ENCODE peak calls at places on chromosomes 16 and 17, in eight cellular contexts. One of them, this sample, is unnamed.

GRCh38 chr17:75829747-75830146 is 14.5 kb downstream of the UNC13D start:
- DNase-seq in activated CD8-positive, alpha-beta T cell treated with anti-CD3 and anti-CD28 coated beads, Interleukin-2, amount 10 ng/mL, durations not matched to agents 7 days and 5 days: no peak
- DNase-seq in Peyer's patch: no peak
- DNase-seq in fibroblast of mammary gland: no peak
- DNase-seq in stimulated activated naive CD4-positive, alpha-beta T cell: no peak
- DNase-seq in tibial artery: no peak
- DNase-seq in brain microvascular endothelial cell: no peak
- DNase-seq in cardiac fibroblast: no peak
- DNase-seq in this sample: no peak

GRCh38 chr17:33948299-33948698 is 306.8 kb upstream of the CCL2 start:
- DNase-seq in Peyer's patch: no peak
- DNase-seq in stimulated activated naive CD4-positive, alpha-beta T cell: no peak
- DNase-seq in fibroblast of mammary gland: no peak
- DNase-seq in brain microvascular endothelial cell: no peak
- DNase-seq in cardiac fibroblast: no peak
- DNase-seq in activated CD8-positive, alpha-beta T cell treated with anti-CD3 and anti-CD28 coated beads, Interleukin-2, amount 10 ng/mL, durations not matched to agents 7 days and 5 days: no peak
- DNase-seq in tibial artery: no peak
- DNase-seq in this sample: no peak

GRCh38 chr17:72618018-72618509 is 474.4 kb downstream of the SLC39A11 start:
- DNase-seq in brain microvascular endothelial cell: no peak
- DNase-seq in stimulated activated naive CD4-positive, alpha-beta T cell: peak; percentile 32
- DNase-seq in tibial artery: no peak
- DNase-seq in cardiac fibroblast: no peak
- DNase-seq in activated CD8-positive, alpha-beta T cell treated with anti-CD3 and anti-CD28 coated beads, Interleukin-2, amount 10 ng/mL, durations not matched to agents 7 days and 5 days: peak; percentile 48
- DNase-seq in fibroblast of mammary gland: no peak
- DNase-seq in Peyer's patch: peak; percentile 94
- DNase-seq in this sample: no peak

GRCh38 chr16:65689726-65690125 is 567.9 kb upstream of the CDH11 start:
- DNase-seq in activated CD8-positive, alpha-beta T cell treated with anti-CD3 and anti-CD28 coated beads, Interleukin-2, amount 10 ng/mL, durations not matched to agents 7 days and 5 days: no peak
- DNase-seq in cardiac fibroblast: no peak
- DNase-seq in Peyer's patch: no peak
- DNase-seq in tibial artery: no peak
- DNase-seq in brain microvascular endothelial cell: no peak
- DNase-seq in fibroblast of mammary gland: no peak
- DNase-seq in stimulated activated naive CD4-positive, alpha-beta T cell: no peak
- DNase-seq in this sample: no peak

GRCh38 chr17:58121925-58122324 is 26.3 kb upstream of the OR4D1 start:
- DNase-seq in tibial artery: no peak
- DNase-seq in fibroblast of mammary gland: peak; percentile 48
- DNase-seq in Peyer's patch: no peak
- DNase-seq in cardiac fibroblast: peak; percentile 44
- DNase-seq in activated CD8-positive, alpha-beta T cell treated with anti-CD3 and anti-CD28 coated beads, Interleukin-2, amount 10 ng/mL, durations not matched to agents 7 days and 5 days: peak; percentile 58
- DNase-seq in stimulated activated naive CD4-positive, alpha-beta T cell: peak; percentile 50
- DNase-seq in brain microvascular endothelial cell: peak; percentile 25
- DNase-seq in this sample: peak; percentile 61

GRCh38 chr17:6843241-6843890 is 11.8 kb upstream of the TEKT1 start:
- DNase-seq in fibroblast of mammary gland: peak; percentile 68
- DNase-seq in stimulated activated naive CD4-positive, alpha-beta T cell: peak; percentile 50
- DNase-seq in activated CD8-positive, alpha-beta T cell treated with anti-CD3 and anti-CD28 coated beads, Interleukin-2, amount 10 ng/mL, durations not matched to agents 7 days and 5 days: no peak
- DNase-seq in Peyer's patch: no peak
- DNase-seq in cardiac fibroblast: peak; percentile 78
- DNase-seq in brain microvascular endothelial cell: no peak
- DNase-seq in tibial artery: no peak
- DNase-seq in this sample: peak; percentile 80

GRCh38 chr16:90016339-90016950 is 2.8 kb downstream of the DBNDD1 start:
- DNase-seq in Peyer's patch: no peak
- DNase-seq in cardiac fibroblast: no peak
- DNase-seq in fibroblast of mammary gland: no peak
- DNase-seq in tibial artery: no peak
- DNase-seq in brain microvascular endothelial cell: no peak
- DNase-seq in activated CD8-positive, alpha-beta T cell treated with anti-CD3 and anti-CD28 coated beads, Interleukin-2, amount 10 ng/mL, durations not matched to agents 7 days and 5 days: no peak
- DNase-seq in stimulated activated naive CD4-positive, alpha-beta T cell: no peak
- DNase-seq in this sample: no peak

GRCh38 chr17:39928868-39929651 is 1.5 kb downstream of the LRRC3C start:
- DNase-seq in fibroblast of mammary gland: peak; percentile 95
- DNase-seq in brain microvascular endothelial cell: peak; percentile 79
- DNase-seq in activated CD8-positive, alpha-beta T cell treated with anti-CD3 and anti-CD28 coated beads, Interleukin-2, amount 10 ng/mL, durations not matched to agents 7 days and 5 days: no peak
- DNase-seq in stimulated activated naive CD4-positive, alpha-beta T cell: no peak
- DNase-seq in cardiac fibroblast: peak; percentile 96
- DNase-seq in tibial artery: no peak
- DNase-seq in Peyer's patch: no peak
- DNase-seq in this sample: no peak

GRCh38 chr16:87874639-87875472 is 5.5 kb upstream of the SLC7A5 start:
- DNase-seq in cardiac fibroblast: no peak
- DNase-seq in Peyer's patch: no peak
- DNase-seq in activated CD8-positive, alpha-beta T cell treated with anti-CD3 and anti-CD28 coated beads, Interleukin-2, amount 10 ng/mL, durations not matched to agents 7 days and 5 days: peak; percentile 74
- DNase-seq in tibial artery: no peak
- DNase-seq in brain microvascular endothelial cell: no peak
- DNase-seq in fibroblast of mammary gland: no peak
- DNase-seq in stimulated activated naive CD4-positive, alpha-beta T cell: no peak
- DNase-seq in this sample: no peak

GRCh38 chr16:9049241-9049640 is 42.2 kb upstream of the HAPSTR1 start:
- DNase-seq in fibroblast of mammary gland: peak; percentile 87
- DNase-seq in stimulated activated naive CD4-positive, alpha-beta T cell: no peak
- DNase-seq in tibial artery: no peak
- DNase-seq in activated CD8-positive, alpha-beta T cell treated with anti-CD3 and anti-CD28 coated beads, Interleukin-2, amount 10 ng/mL, durations not matched to agents 7 days and 5 days: no peak
- DNase-seq in Peyer's patch: no peak
- DNase-seq in brain microvascular endothelial cell: peak; percentile 82
- DNase-seq in cardiac fibroblast: peak; percentile 80
- DNase-seq in this sample: no peak

GRCh38 chr16:81181013-81181720 is 57.3 kb upstream of the BCO1 start:
- DNase-seq in activated CD8-positive, alpha-beta T cell treated with anti-CD3 and anti-CD28 coated beads, Interleukin-2, amount 10 ng/mL, durations not matched to agents 7 days and 5 days: no peak
- DNase-seq in brain microvascular endothelial cell: peak; percentile 99
- DNase-seq in Peyer's patch: peak; percentile 79
- DNase-seq in fibroblast of mammary gland: peak; percentile 98
- DNase-seq in cardiac fibroblast: peak; percentile 98
- DNase-seq in tibial artery: peak; percentile 95
- DNase-seq in stimulated activated naive CD4-positive, alpha-beta T cell: no peak
- DNase-seq in this sample: peak; percentile 69

GRCh38 chr17:56678249-56679144 is 85.0 kb downstream of the NOG start:
- DNase-seq in brain microvascular endothelial cell: no peak
- DNase-seq in Peyer's patch: no peak
- DNase-seq in fibroblast of mammary gland: no peak
- DNase-seq in activated CD8-positive, alpha-beta T cell treated with anti-CD3 and anti-CD28 coated beads, Interleukin-2, amount 10 ng/mL, durations not matched to agents 7 days and 5 days: no peak
- DNase-seq in tibial artery: no peak
- DNase-seq in cardiac fibroblast: no peak
- DNase-seq in stimulated activated naive CD4-positive, alpha-beta T cell: no peak
- DNase-seq in this sample: peak; percentile 32

GRCh38 chr17:43753488-43754129 is 5.0 kb downstream of the SOST start:
- DNase-seq in tibial artery: no peak
- DNase-seq in activated CD8-positive, alpha-beta T cell treated with anti-CD3 and anti-CD28 coated beads, Interleukin-2, amount 10 ng/mL, durations not matched to agents 7 days and 5 days: peak; percentile 45
- DNase-seq in Peyer's patch: no peak
- DNase-seq in cardiac fibroblast: peak; percentile 64
- DNase-seq in stimulated activated naive CD4-positive, alpha-beta T cell: no peak
- DNase-seq in fibroblast of mammary gland: peak; percentile 39
- DNase-seq in brain microvascular endothelial cell: no peak
- DNase-seq in this sample: no peak

GRCh38 chr16:68215302-68215701 is 20.6 kb downstream of the ESRP2 start:
- DNase-seq in brain microvascular endothelial cell: no peak
- DNase-seq in Peyer's patch: no peak
- DNase-seq in fibroblast of mammary gland: no peak
- DNase-seq in cardiac fibroblast: no peak
- DNase-seq in tibial artery: no peak
- DNase-seq in stimulated activated naive CD4-positive, alpha-beta T cell: no peak
- DNase-seq in activated CD8-positive, alpha-beta T cell treated with anti-CD3 and anti-CD28 coated beads, Interleukin-2, amount 10 ng/mL, durations not matched to agents 7 days and 5 days: no peak
- DNase-seq in this sample: no peak

GRCh38 chr16:67235816-67236547 is 9.1 kb downstream of the TMEM208 start:
- DNase-seq in cardiac fibroblast: no peak
- DNase-seq in tibial artery: no peak
- DNase-seq in Peyer's patch: no peak
- DNase-seq in fibroblast of mammary gland: no peak
- DNase-seq in brain microvascular endothelial cell: no peak
- DNase-seq in stimulated activated naive CD4-positive, alpha-beta T cell: peak; percentile 56
- DNase-seq in activated CD8-positive, alpha-beta T cell treated with anti-CD3 and anti-CD28 coated beads, Interleukin-2, amount 10 ng/mL, durations not matched to agents 7 days and 5 days: no peak
- DNase-seq in this sample: no peak

GRCh38 chr17:45001310-45001709 is 33.2 kb upstream of the C1QL1 start:
- DNase-seq in brain microvascular endothelial cell: no peak
- DNase-seq in cardiac fibroblast: no peak
- DNase-seq in Peyer's patch: no peak
- DNase-seq in activated CD8-positive, alpha-beta T cell treated with anti-CD3 and anti-CD28 coated beads, Interleukin-2, amount 10 ng/mL, durations not matched to agents 7 days and 5 days: no peak
- DNase-seq in stimulated activated naive CD4-positive, alpha-beta T cell: no peak
- DNase-seq in fibroblast of mammary gland: no peak
- DNase-seq in tibial artery: no peak
- DNase-seq in this sample: no peak

GRCh38 chr17:6255331-6255730 is 179.6 kb downstream of the AIPL1 start:
- DNase-seq in activated CD8-positive, alpha-beta T cell treated with anti-CD3 and anti-CD28 coated beads, Interleukin-2, amount 10 ng/mL, durations not matched to agents 7 days and 5 days: no peak
- DNase-seq in tibial artery: no peak
- DNase-seq in brain microvascular endothelial cell: no peak
- DNase-seq in stimulated activated naive CD4-positive, alpha-beta T cell: no peak
- DNase-seq in fibroblast of mammary gland: no peak
- DNase-seq in Peyer's patch: no peak
- DNase-seq in cardiac fibroblast: no peak
- DNase-seq in this sample: no peak

GRCh38 chr17:16938496-16939270 is 33.2 kb downstream of the TNFRSF13B start:
- DNase-seq in activated CD8-positive, alpha-beta T cell treated with anti-CD3 and anti-CD28 coated beads, Interleukin-2, amount 10 ng/mL, durations not matched to agents 7 days and 5 days: no peak
- DNase-seq in tibial artery: peak; percentile 7
- DNase-seq in cardiac fibroblast: no peak
- DNase-seq in stimulated activated naive CD4-positive, alpha-beta T cell: no peak
- DNase-seq in fibroblast of mammary gland: no peak
- DNase-seq in Peyer's patch: peak; percentile 37
- DNase-seq in brain microvascular endothelial cell: no peak
- DNase-seq in this sample: no peak

GRCh38 chr17:66775881-66776400 is 59.0 kb upstream of the CACNG5 start:
- DNase-seq in Peyer's patch: no peak
- DNase-seq in cardiac fibroblast: no peak
- DNase-seq in activated CD8-positive, alpha-beta T cell treated with anti-CD3 and anti-CD28 coated beads, Interleukin-2, amount 10 ng/mL, durations not matched to agents 7 days and 5 days: no peak
- DNase-seq in brain microvascular endothelial cell: no peak
- DNase-seq in fibroblast of mammary gland: no peak
- DNase-seq in tibial artery: no peak
- DNase-seq in stimulated activated naive CD4-positive, alpha-beta T cell: no peak
- DNase-seq in this sample: peak; percentile 85

GRCh38 chr17:31564883-31565297 is 173.4 kb downstream of the RAB11FIP4 start:
- DNase-seq in cardiac fibroblast: peak; percentile 51
- DNase-seq in Peyer's patch: no peak
- DNase-seq in brain microvascular endothelial cell: no peak
- DNase-seq in tibial artery: no peak
- DNase-seq in stimulated activated naive CD4-positive, alpha-beta T cell: no peak
- DNase-seq in activated CD8-positive, alpha-beta T cell treated with anti-CD3 and anti-CD28 coated beads, Interleukin-2, amount 10 ng/mL, durations not matched to agents 7 days and 5 days: no peak
- DNase-seq in fibroblast of mammary gland: peak; percentile 58
- DNase-seq in this sample: no peak

GRCh38 chr17:5500247-5500803 is 14.0 kb downstream of the MIS12 start:
- DNase-seq in activated CD8-positive, alpha-beta T cell treated with anti-CD3 and anti-CD28 coated beads, Interleukin-2, amount 10 ng/mL, durations not matched to agents 7 days and 5 days: peak; percentile 25
- DNase-seq in tibial artery: no peak
- DNase-seq in brain microvascular endothelial cell: no peak
- DNase-seq in cardiac fibroblast: peak; percentile 4
- DNase-seq in stimulated activated naive CD4-positive, alpha-beta T cell: peak; percentile 49
- DNase-seq in Peyer's patch: no peak
- DNase-seq in fibroblast of mammary gland: no peak
- DNase-seq in this sample: no peak

GRCh38 chr17:55751720-55752250 is 934 bp downstream of the PCTP start:
- DNase-seq in activated CD8-positive, alpha-beta T cell treated with anti-CD3 and anti-CD28 coated beads, Interleukin-2, amount 10 ng/mL, durations not matched to agents 7 days and 5 days: no peak
- DNase-seq in stimulated activated naive CD4-positive, alpha-beta T cell: no peak
- DNase-seq in brain microvascular endothelial cell: no peak
- DNase-seq in tibial artery: no peak
- DNase-seq in fibroblast of mammary gland: no peak
- DNase-seq in Peyer's patch: no peak
- DNase-seq in cardiac fibroblast: no peak
- DNase-seq in this sample: no peak

This sample was measured in Karpas-422.